ENCODE peak calls at places on chromosomes 11 and 22, in ten cellular contexts. C is cardiac muscle cell, V is astrocyte of the spinal cord, N is mucosa of descending colon, T is NB4, R is right lobe of liver, U is cardiac fibroblast, Z is fibroblast of pulmonary artery, K is breast epithelium, W is RWPE2. M is an unnamed sample.
A peak's percentile ranks its signal among the peaks of the same experiment; 100 is the strongest.

GRCh38 chr11:65468874-65469333 is 29.9 kb upstream of the MALAT1 start:
- DNase-seq in C (peak; percentile 53), T (peak; percentile 78), V (no peak), U (peak; percentile 49), W (peak; percentile 82), N (peak; percentile 95), K (peak; percentile 84), Z (no peak), R (peak; percentile 77), M (no peak)

GRCh38 chr11:13939952-13940610 is 22.4 kb upstream of the SPON1 start:
- DNase-seq in N (no peak), C (no peak), T (no peak), V (no peak), Z (no peak), R (no peak), W (no peak), U (no peak), K (no peak), M (peak; percentile 53)

GRCh38 chr22:18116634-18117033 is 6.0 kb downstream of the TUBA8 start:
- DNase-seq in Z (no peak), V (no peak), N (no peak), T (no peak), U (no peak), W (no peak), K (no peak), R (no peak), C (no peak), M (no peak)

GRCh38 chr11:131824766-131825165 is 454.4 kb downstream of the NTM start:
- DNase-seq in V (no peak), N (no peak), U (peak; percentile 89), T (peak; percentile 51), Z (peak; percentile 94), R (no peak), C (peak; percentile 94), W (no peak), K (no peak), M (peak; percentile 67)

GRCh38 chr11:128328955-128329551 is 258.3 kb downstream of the ETS1 start:
- DNase-seq in W (no peak), Z (peak; percentile 90), V (no peak), C (peak; percentile 59), K (no peak), R (peak; percentile 61), N (no peak), U (peak; percentile 90), T (no peak), M (no peak)

GRCh38 chr11:59939482-59939881 is 1.2 kb downstream of the OOSP1 start:
- DNase-seq in R (no peak), U (no peak), Z (no peak), T (no peak), V (no peak), N (no peak), K (no peak), C (no peak), W (no peak), M (no peak)

GRCh38 chr11:88213406-88213805 is 38.2 kb upstream of the RAB38 start:
- DNase-seq in Z (no peak), U (no peak), T (no peak), N (no peak), R (no peak), C (no peak), V (no peak), W (no peak), K (no peak), M (no peak)

GRCh38 chr11:134393638-134394037 is 18.4 kb downstream of the B3GAT1 start:
- DNase-seq in T (peak; percentile 36), R (peak; percentile 61), K (no peak), Z (no peak), W (no peak), N (peak; percentile 56), C (no peak), U (no peak), V (no peak), M (no peak)

GRCh38 chr11:118076754-118077281 is at the start of gene TMPRSS4:
- DNase-seq in Z (no peak), C (no peak), K (no peak), N (peak; percentile 84), W (peak; percentile 77), U (no peak), T (no peak), R (no peak), V (no peak), M (no peak)

GRCh38 chr11:4084406-4084805 is 10.2 kb upstream of the RRM1 start:
- DNase-seq in K (no peak), R (no peak), U (no peak), V (no peak), W (no peak), C (no peak), T (no peak), N (no peak), Z (no peak), M (no peak)

GRCh38 chr22:46551321-46551720 is 13.9 kb upstream of the CELSR1 start:
- DNase-seq in Z (no peak), T (no peak), C (no peak), N (peak; percentile 20), V (no peak), K (no peak), R (no peak), W (peak; percentile 28), U (no peak), M (no peak)

GRCh38 chr11:66883021-66883968 is 26.4 kb downstream of the LRFN4 start:
- DNase-seq in R (no peak), C (peak; percentile 49), W (peak; percentile 49), K (peak; percentile 48), V (peak; percentile 74), T (peak; percentile 68), N (peak; percentile 89), Z (peak; percentile 43), U (peak; percentile 51), M (peak; percentile 77)
- TF ChIP-seq CTCF in R (peak; percentile 37), C (peak; percentile 64), W (peak; percentile 59), K (peak; percentile 46), V (peak; percentile 74), T (peak; percentile 88), N (peak; percentile 54), Z (peak; percentile 56), U (peak; percentile 45), M (peak; percentile 44)

GRCh38 chr11:11857769-11858168 is 16.0 kb downstream of the USP47 start:
- DNase-seq in C (no peak), N (no peak), K (no peak), U (no peak), V (no peak), T (no peak), R (no peak), Z (no peak), W (no peak), M (no peak)
- H3K4me3 ChIP-seq in C (no peak overlapping the region), N (no peak overlapping the region), K (peak overlapping the region; percentile 6), U (no peak overlapping the region), V (no peak overlapping the region), T (no peak overlapping the region), R (no peak overlapping the region), Z (no peak overlapping the region), W (no peak overlapping the region), M (no peak overlapping the region)

GRCh38 chr11:55719608-55720160 is 53.6 kb upstream of the OR5D13 start:
- DNase-seq in T (no peak), C (no peak), Z (no peak), N (no peak), K (no peak), V (no peak), R (no peak), W (no peak), U (no peak), M (no peak)

GRCh38 chr11:55714982-55715888 is 53.2 kb downstream of the OR4C6 start:
- DNase-seq in K (no peak), R (no peak), W (no peak), N (no peak), T (peak; percentile 49), C (no peak), V (no peak), Z (no peak), U (no peak), M (no peak)
- TF ChIP-seq CTCF in K (no peak), R (no peak), W (peak; percentile 16), N (no peak), T (peak; percentile 71), C (no peak), V (no peak), Z (no peak), U (no peak), M (peak; percentile 3)

GRCh38 chr11:46332093-46332567 is 15.1 kb upstream of the DGKZ start:
- DNase-seq in T (no peak), W (no peak), V (no peak), R (no peak), K (no peak), Z (no peak), U (no peak), C (no peak), N (no peak), M (no peak)

GRCh38 chr11:46332568-46333128 is 14.6 kb upstream of the DGKZ start:
- DNase-seq in C (no peak), V (no peak), W (no peak), N (no peak), U (no peak), R (no peak), K (no peak), T (no peak), Z (no peak), M (no peak)

GRCh38 chr11:46334211-46334610 is 13.1 kb upstream of the DGKZ start:
- DNase-seq in V (no peak), R (no peak), C (no peak), W (no peak), K (no peak), N (no peak), Z (no peak), T (no peak), U (no peak), M (no peak)

GRCh38 chr11:46331653-46331984 is 15.6 kb upstream of the DGKZ start:
- DNase-seq in N (no peak), C (no peak), K (no peak), V (no peak), W (no peak), Z (no peak), U (no peak), R (no peak), T (no peak), M (no peak)

GRCh38 chr11:46333129-46333947 is 13.9 kb upstream of the DGKZ start:
- DNase-seq in R (no peak), V (no peak), Z (no peak), U (no peak), W (no peak), C (no peak), T (no peak), N (no peak), K (no peak), M (no peak)
- H3K4me3 ChIP-seq in R (peak overlapping the region; percentile 12), V (peak overlapping the region; percentile 12), Z (no peak overlapping the region), U (peak overlapping the region; percentile 10), W (peak overlapping the region; percentile 18), C (peak overlapping the region; percentile 49), T (no peak overlapping the region), N (no peak overlapping the region), K (peak overlapping the region; percentile 53), M (peak overlapping the region; percentile 30)

M was measured in foreskin fibroblast.